ENCODE peak calls at places on chromosomes 13 and 19, in seven cellular contexts. E is A549, A is K562, Q is H1, X is HepG2, T is SK-N-SH, F is GM12878. U is an unnamed sample.

GRCh38 chr19:3575260-3575741 is 2.6 kb downstream of the HMG20B start:
- DNase-seq in A (no peak), E (peak), T (peak), Q (peak), X (peak), F (no peak), U (peak)

GRCh38 chr19:37990362-37990761 is 83.4 kb downstream of the SIPA1L3 start:
- DNase-seq in Q (peak), E (peak), X (no peak), A (no peak), T (no peak), F (no peak), U (no peak)

GRCh38 chr13:53197424-53197823 is 168.8 kb downstream of the OLFM4 start:
- DNase-seq in E (no peak), A (no peak), Q (no peak), X (no peak), F (no peak), T (peak), U (no peak)

GRCh38 chr13:39273953-39274352 is 235.7 kb downstream of the NHLRC3 start:
- DNase-seq in E (peak), F (no peak), T (no peak), Q (no peak), A (no peak), X (no peak), U (no peak)

GRCh38 chr13:111429064-111429558 is 108.7 kb downstream of the TEX29 start:
- DNase-seq in Q (peak), E (peak), F (no peak), A (peak), T (peak), X (peak), U (peak)

GRCh38 chr13:113506025-113506685 is 15.6 kb upstream of the DCUN1D2 start:
- DNase-seq in A (peak), E (no peak), T (no peak), Q (no peak), X (no peak), F (no peak), U (no peak)

GRCh38 chr13:100210966-100211710 is 122.2 kb downstream of the PCCA start:
- DNase-seq in F (no peak), Q (no peak), A (no peak), X (no peak), E (no peak), T (no peak), U (peak)

GRCh38 chr13:101757446-101758039 is 305.1 kb downstream of the ITGBL1 start:
- DNase-seq in Q (no peak), A (no peak), E (peak), X (no peak), T (peak), F (no peak), U (peak)

GRCh38 chr19:49151339-49152217 is 3.6 kb downstream of the HRC start:
- DNase-seq in E (peak), F (no peak), Q (peak), T (peak), X (no peak), A (peak), U (peak)

GRCh38 chr19:55687281-55688172 is 12.5 kb downstream of the EPN1 start:
- DNase-seq in X (no peak), A (peak), F (no peak), E (no peak), T (no peak), Q (no peak), U (no peak)

GRCh38 chr19:49952906-49953305 is 8.1 kb downstream of the SIGLEC11 start:
- DNase-seq in T (no peak), E (no peak), A (no peak), X (no peak), Q (no peak), F (no peak), U (no peak)

GRCh38 chr13:77239312-77239711 is 87.6 kb downstream of the MYCBP2 start:
- DNase-seq in X (no peak), Q (no peak), E (no peak), T (no peak), A (no peak), F (no peak), U (peak)

GRCh38 chr19:55197531-55197930 is 11.8 kb downstream of the PTPRH start:
- DNase-seq in T (no peak), F (no peak), A (no peak), Q (no peak), X (no peak), E (peak), U (no peak)

GRCh38 chr19:58338825-58339558 is 12.2 kb downstream of the ZSCAN22 start:
- DNase-seq in F (no peak), A (no peak), X (no peak), E (no peak), T (no peak), Q (peak), U (peak)

GRCh38 chr13:75347925-75348324 is 134.0 kb downstream of the TBC1D4 start:
- DNase-seq in X (no peak), A (no peak), F (no peak), T (no peak), Q (no peak), E (peak), U (no peak)

GRCh38 chr19:6801397-6802086 is 29.0 kb downstream of the VAV1 start:
- DNase-seq in F (peak), T (peak), X (no peak), E (peak), Q (peak), A (peak), U (no peak)

GRCh38 chr13:111469916-111470506 is 149.6 kb downstream of the TEX29 start:
- DNase-seq in Q (no peak), T (no peak), E (no peak), F (no peak), X (no peak), A (no peak), U (no peak)

GRCh38 chr19:48896191-48896720 is 2.3 kb downstream of the TULP2 start:
- DNase-seq in E (no peak), X (no peak), T (peak), A (peak), F (no peak), Q (peak), U (no peak)

GRCh38 chr13:35744566-35745203 is 268.2 kb upstream of the MAB21L1 start:
- DNase-seq in E (no peak), F (no peak), X (no peak), A (no peak), Q (peak), T (no peak), U (peak)

GRCh38 chr13:80256352-80256932 is 84.5 kb downstream of the SPRY2 start:
- DNase-seq in A (no peak), F (no peak), T (no peak), E (no peak), Q (no peak), X (no peak), U (no peak)

GRCh38 chr13:18978447-18978846 is 203.2 kb downstream of the TUBA3C start:
- DNase-seq in T (no peak), Q (no peak), X (no peak), E (no peak), F (no peak), A (no peak), U (no peak)

GRCh38 chr19:5718032-5718578 is 1.8 kb downstream of the LONP1 start:
- DNase-seq in X (no peak), T (no peak), A (no peak), E (no peak), Q (no peak), F (no peak), U (peak)

GRCh38 chr13:37640499-37640898 is 41.9 kb upstream of the POSTN start:
- DNase-seq in A (peak), F (no peak), X (no peak), E (peak), Q (no peak), T (no peak), U (peak)

GRCh38 chr19:33339750-33340029 is 33.8 kb upstream of the CEBPG start:
- DNase-seq in F (no peak), Q (no peak), E (no peak), T (no peak), X (no peak), A (no peak), U (no peak)

GRCh38 chr13:70812481-70812880 is 704.2 kb upstream of the KLHL1 start:
- DNase-seq in E (no peak), Q (no peak), T (no peak), F (no peak), X (no peak), A (no peak), U (peak)

GRCh38 chr19:53109527-53109926 is 6.3 kb upstream of the ZNF160 start:
- DNase-seq in X (no peak), E (no peak), T (no peak), Q (no peak), F (no peak), A (no peak), U (no peak)

DNA sequence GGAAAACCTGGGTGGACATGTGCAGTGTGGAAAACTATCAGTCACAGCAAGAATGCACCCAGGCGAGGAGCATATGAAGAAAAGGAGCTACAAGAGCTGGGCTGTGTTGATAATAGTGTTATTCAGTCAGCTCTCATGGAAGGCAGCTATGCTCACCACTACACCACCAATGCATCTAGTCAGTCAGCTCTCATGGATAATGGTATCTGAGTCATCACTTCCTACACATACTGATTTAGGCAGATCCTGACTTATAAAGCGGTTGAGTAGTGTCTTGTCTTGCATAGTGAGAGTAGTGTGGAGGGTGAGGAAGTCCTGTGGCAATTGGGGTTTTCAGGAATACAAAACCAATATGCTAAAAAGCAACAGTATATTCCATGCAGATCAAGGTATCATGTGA is 9.1 kb upstream of the ZNF160 start:
- DNase-seq in X (no peak), F (no peak), E (no peak), Q (peak), A (no peak), T (no peak), U (peak)
- TF ChIP-seq USF2 in X (no peak), F (no peak), E (no peak), Q (no peak), A (no peak), T (no peak), U (no peak)

GRCh38 chr19:625257-625656 is 8.1 kb downstream of the POLRMT start:
- DNase-seq in X (no peak), A (no peak), T (no peak), F (no peak), Q (no peak), E (no peak), U (no peak)

GRCh38 chr19:624433-625109 is 8.8 kb downstream of the POLRMT start:
- DNase-seq in F (no peak), Q (no peak), A (no peak), T (no peak), X (no peak), E (no peak), U (no peak)

GRCh38 chr19:623175-623916 is 10.0 kb downstream of the POLRMT start:
- DNase-seq in X (no peak), Q (no peak), A (no peak), T (no peak), F (no peak), E (no peak), U (no peak)

GRCh38 chr19:622666-623065 is 10.7 kb downstream of the POLRMT start:
- DNase-seq in F (no peak), X (no peak), Q (no peak), A (no peak), T (no peak), E (no peak), U (no peak)

DNA sequence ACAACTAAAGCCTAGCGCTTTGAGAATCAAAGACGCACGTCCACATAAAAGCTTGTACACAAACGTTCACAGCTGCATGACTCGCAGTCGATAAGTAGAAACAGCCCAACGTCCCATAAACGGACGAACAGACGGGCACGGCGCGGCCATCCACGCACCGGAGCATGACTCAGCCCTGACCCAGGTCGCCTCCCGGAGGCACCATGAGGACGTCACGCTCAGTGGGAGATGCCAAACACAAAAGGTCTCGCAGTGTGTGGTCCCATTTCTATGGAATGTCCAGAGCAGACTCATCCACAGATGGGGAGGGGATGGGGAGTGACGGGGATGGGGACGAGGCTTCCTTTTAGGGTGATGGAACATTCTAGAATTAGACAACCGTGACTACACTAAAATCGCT is 9.4 kb downstream of the POLRMT start:
- DNase-seq in Q (no peak), T (no peak), X (no peak), E (peak), F (no peak), A (no peak), U (peak)
- H3K4me2 ChIP-seq in Q (no peak), T (no peak), X (no peak), E (peak), F (no peak), A (no peak), U (no peak)

DNA sequence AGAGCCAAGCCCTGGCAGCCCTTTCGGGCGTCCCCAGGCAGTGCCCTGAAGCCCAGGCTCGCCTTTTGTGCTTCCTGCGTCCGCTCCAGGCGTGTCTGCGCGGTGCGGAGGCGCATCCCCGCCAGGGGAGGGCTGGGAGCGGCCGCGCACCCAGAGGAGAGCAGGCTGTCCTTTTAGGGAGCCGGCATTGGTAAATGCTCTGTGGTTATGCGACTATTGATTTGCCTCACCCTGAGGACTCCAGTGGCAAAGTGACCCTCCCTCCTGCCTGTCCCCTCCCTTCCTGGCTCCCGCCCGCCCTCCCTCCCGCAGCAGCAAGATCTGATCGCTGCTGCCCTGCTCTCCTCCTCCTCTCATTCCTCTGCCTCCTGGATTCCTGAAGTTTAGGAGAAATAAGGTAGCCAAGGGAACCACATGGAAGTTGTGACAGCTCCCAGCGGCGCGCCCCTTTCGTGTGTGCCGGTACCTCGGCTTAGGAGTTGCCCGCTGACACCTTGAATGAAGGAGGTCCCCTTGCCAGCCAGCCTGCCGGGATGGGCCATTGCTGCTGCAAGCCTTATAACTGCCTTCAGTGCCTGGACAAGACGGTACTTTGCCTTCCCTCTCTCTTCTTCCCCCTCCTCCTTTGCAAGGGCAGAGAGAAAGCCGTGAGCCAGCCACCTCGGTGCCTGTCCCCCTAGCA is 167.0 kb downstream of the SLC7A1 start:
- DNase-seq in T (peak), E (no peak), F (no peak), X (no peak), Q (peak), A (no peak), U (no peak)
- TF ChIP-seq USF2 in T (no peak), E (no peak), F (no peak), X (no peak), Q (no peak), A (no peak), U (no peak)

GRCh38 chr13:24151864-24152263 is 8.7 kb upstream of the SPATA13 start:
- DNase-seq in X (no peak), A (no peak), F (no peak), T (no peak), Q (no peak), E (no peak), U (no peak)
- H3K4me2 ChIP-seq in X (no peak), A (no peak), F (no peak), T (no peak), Q (no peak), E (no peak), U (no peak)

GRCh38 chr13:50916701-50917184 is 7.2 kb downstream of the RNASEH2B start:
- DNase-seq in E (no peak), X (no peak), F (no peak), Q (no peak), T (no peak), A (no peak), U (no peak)
- TF ChIP-seq USF2 in E (no peak), X (no peak), F (peak), Q (no peak), T (no peak), A (peak), U (no peak)

DNA sequence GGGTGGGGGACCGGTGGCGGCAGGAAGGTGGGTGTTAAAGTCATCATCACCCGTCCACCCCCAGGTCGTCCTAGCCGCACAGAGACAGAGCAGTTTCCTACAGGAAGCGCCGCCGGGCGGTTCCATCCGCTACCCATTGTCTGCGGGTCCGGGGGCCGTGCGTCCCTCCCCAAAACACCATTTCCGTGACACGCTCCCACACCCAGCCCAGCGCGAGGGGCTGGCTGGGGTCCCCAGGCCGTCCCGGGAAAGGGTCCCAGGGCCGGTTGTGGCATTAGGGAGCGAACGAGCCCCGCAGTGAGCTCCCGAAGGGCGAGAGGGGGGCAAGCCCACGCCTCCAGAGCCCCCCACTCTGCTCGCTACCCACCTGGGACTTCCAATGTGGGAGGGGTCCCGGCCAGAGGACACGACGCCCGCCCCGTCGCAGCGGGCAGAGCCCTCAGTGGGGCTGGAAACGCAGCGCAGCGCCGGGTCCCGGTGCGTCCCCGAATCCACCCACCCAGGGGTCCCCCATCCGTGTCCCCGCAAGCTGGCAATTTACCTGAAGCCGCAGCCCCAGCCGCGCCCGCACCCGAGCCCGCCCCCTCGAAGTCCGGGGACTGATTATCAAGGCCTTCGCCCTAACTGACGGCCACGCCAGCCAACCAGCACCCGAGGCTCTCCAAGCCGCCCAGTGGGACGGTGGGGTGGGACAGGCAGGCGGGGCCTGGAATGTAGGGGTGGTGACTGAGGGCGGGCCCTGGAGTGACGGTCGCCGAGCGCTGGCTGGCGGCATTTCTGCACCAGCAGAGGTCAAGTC is at the start of gene KANK3:
- DNase-seq in F (peak), Q (peak), X (peak), E (peak), T (peak), A (peak), U (peak)
- H3K4me2 ChIP-seq in F (peak), Q (peak), X (peak), E (peak), T (peak), A (peak), U (peak)

DNA sequence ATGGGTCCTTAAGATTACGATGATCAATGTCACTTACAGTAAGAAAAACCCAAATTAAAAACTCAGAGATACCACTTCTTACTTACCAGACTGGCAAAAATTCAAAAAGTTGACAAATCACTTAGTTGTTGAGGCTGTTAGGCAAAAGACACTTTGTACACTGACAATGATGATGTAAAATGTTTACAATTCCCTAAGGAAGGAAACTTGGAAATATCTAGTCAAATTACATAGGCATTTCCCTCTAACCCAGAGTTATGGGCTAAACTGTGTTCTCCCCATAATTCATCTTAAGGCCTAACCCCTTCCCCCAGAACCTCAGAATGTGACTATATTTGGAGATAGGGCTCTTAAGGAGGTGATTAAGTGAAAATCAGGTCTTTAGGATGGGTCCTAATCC is 12.0 kb downstream of the TGDS start:
- DNase-seq in A (no peak), T (no peak), F (no peak), E (no peak), Q (no peak), X (no peak), U (no peak)
- TF ChIP-seq USF2 in A (no peak), T (no peak), F (no peak), E (no peak), Q (no peak), X (no peak), U (no peak)